ENCODE peak calls at places on chromosomes 5 and 9, in four cellular contexts. T is GM12878, C is HepG2, K is K562. H is an unnamed sample.

GRCh38 chr9:19405771-19406170 is 3.0 kb upstream of the ACER2 start:
- DNase-seq in T (no peak), C (no peak), K (no peak), H (no peak)

GRCh38 chr5:11903614-11904269 is 504 bp downstream of the CTNND2 start:
- DNase-seq in T (no peak), C (no peak), K (no peak), H (no peak)

GRCh38 chr5:56838409-56839039 is 23.2 kb downstream of the MAP3K1 start:
- DNase-seq in T (peak), C (peak), K (peak), H (peak)

GRCh38 chr5:139177809-139178581 is 20.2 kb downstream of the SIL1 start:
- DNase-seq in T (peak), C (no peak), K (no peak), H (peak)

GRCh38 chr5:17436766-17437221 is 61.2 kb upstream of the TAF11L2 start:
- DNase-seq in T (no peak), C (no peak), K (no peak), H (no peak)

GRCh38 chr5:39605966-39606591 is 181.3 kb upstream of the DAB2 start:
- DNase-seq in T (no peak), C (no peak), K (no peak), H (peak)

GRCh38 chr5:126965487-126965886 is 64.9 kb downstream of the MARCHF3 start:
- DNase-seq in T (no peak), C (no peak), K (no peak), H (no peak)

GRCh38 chr9:119458068-119458467 is 88.8 kb upstream of the BRINP1 start:
- DNase-seq in T (no peak), C (no peak), K (no peak), H (no peak)

GRCh38 chr5:56415356-56415765 is 182.2 kb upstream of the ANKRD55 start:
- DNase-seq in T (peak), C (no peak), K (peak), H (peak)

GRCh38 chr5:80275347-80275746 is 19.5 kb upstream of the SERINC5 start:
- DNase-seq in T (no peak), C (peak), K (peak), H (peak)

GRCh38 chr9:3043369-3043768 is 199.5 kb upstream of the PUM3 start:
- DNase-seq in T (no peak), C (no peak), K (no peak), H (peak)

GRCh38 chr5:39657943-39658342 is 233.2 kb upstream of the DAB2 start:
- DNase-seq in T (no peak), C (no peak), K (no peak), H (no peak)

GRCh38 chr5:52831776-52832511 is 44.2 kb downstream of the ITGA1 start:
- DNase-seq in T (no peak), C (no peak), K (no peak), H (peak)

GRCh38 chr9:17600962-17601593 is 22.2 kb downstream of the SH3GL2 start:
- DNase-seq in T (no peak), C (no peak), K (no peak), H (peak)

GRCh38 chr9:79603222-79603925 is 31.6 kb downstream of the TLE4 start:
- DNase-seq in T (no peak), C (no peak), K (no peak), H (no peak)

GRCh38 chr9:70285246-70285645 is 26.5 kb downstream of the SMC5 start:
- DNase-seq in T (no peak), C (no peak), K (no peak), H (peak)

GRCh38 chr5:108661590-108662219 is 86.0 kb upstream of the FER start:
- DNase-seq in T (no peak), C (peak), K (no peak), H (peak)

GRCh38 chr5:100904259-100904822 is 1.3 kb upstream of the ST8SIA4 start:
- DNase-seq in T (no peak), C (no peak), K (peak), H (no peak)

GRCh38 chr9:115002371-115003120 is 72.2 kb upstream of the TNFSF8 start:
- DNase-seq in T (no peak), C (no peak), K (no peak), H (no peak)

GRCh38 chr9:82991684-82992083 is 71.3 kb downstream of the RASEF start:
- DNase-seq in T (no peak), C (peak), K (no peak), H (no peak)

GRCh38 chr9:26744362-26744965 is 148.1 kb downstream of the CAAP1 start:
- DNase-seq in T (no peak), C (peak), K (peak), H (peak)

GRCh38 chr9:106783121-106783520 is 79.8 kb upstream of the ZNF462 start:
- DNase-seq in T (no peak), C (no peak), K (no peak), H (no peak)

GRCh38 chr5:142143878-142144277 is 35.3 kb downstream of the NDFIP1 start:
- DNase-seq in T (no peak), C (peak), K (peak), H (peak)

GRCh38 chr5:178416919-178417318 is 173.3 kb downstream of the COL23A1 start:
- DNase-seq in T (no peak), C (no peak), K (no peak), H (peak)

GRCh38 chr5:83000448-83000847 is 76.7 kb downstream of the TMEM167A start:
- DNase-seq in T (no peak), C (no peak), K (no peak), H (peak)
- TF ChIP-seq RAD21 in T (no peak), C (no peak), K (no peak), H (no peak)

GRCh38 chr5:82355921-82356454 is 77.8 kb upstream of the RPS23 start:
- DNase-seq in T (no peak), C (no peak), K (no peak), H (no peak)

GRCh38 chr5:82355053-82355452 is 76.9 kb upstream of the RPS23 start:
- DNase-seq in T (no peak), C (no peak), K (no peak), H (no peak)

GRCh38 chr5:82358454-82358853 is 80.3 kb upstream of the RPS23 start:
- DNase-seq in T (no peak), C (no peak), K (no peak), H (peak)

GRCh38 chr5:82355496-82355895 is 77.3 kb upstream of the RPS23 start:
- DNase-seq in T (no peak), C (no peak), K (no peak), H (no peak)

DNA sequence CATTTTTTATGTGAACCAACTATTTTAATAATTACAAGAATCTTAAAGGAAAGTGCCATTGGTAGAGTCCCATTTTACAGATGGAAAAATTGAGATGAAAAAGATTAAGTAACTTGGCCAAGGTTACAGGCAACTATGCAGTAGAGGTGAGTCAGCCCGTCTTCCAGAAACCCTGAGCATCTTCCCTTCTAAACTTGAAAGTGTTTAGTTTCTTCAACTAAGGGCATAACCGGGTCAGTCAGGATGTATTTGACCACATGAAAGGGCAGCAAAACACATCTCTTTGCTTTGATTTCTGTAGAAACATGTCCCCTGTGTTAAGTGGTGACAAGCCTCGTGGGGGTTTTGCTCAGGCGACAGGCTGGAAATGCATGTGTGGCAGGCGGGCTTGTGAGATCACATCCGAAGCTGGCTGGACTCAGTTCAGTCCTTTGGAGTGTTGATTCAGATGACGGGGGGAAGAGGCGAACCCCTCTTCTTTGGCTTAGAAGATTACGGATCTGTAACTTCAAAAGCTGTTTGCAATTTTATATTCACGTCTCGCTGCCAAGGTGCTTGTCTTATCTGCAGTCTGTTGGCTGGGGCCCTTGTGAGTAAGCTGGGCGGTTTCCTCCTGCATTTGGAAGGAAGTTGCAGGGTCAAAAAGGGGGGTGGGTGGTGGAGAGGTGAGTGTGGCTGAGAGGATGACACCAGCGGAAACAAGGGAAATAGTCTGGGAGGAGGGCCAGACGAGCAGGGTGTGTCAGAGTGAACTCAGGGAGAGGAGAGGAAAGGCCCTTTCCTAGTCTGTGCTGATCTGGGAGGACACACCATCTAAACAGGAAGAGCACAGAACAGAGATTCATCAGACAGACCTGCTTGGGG is 78.9 kb upstream of the RPS23 start:
- DNase-seq in T (peak), C (peak), K (peak), H (peak)
- TF ChIP-seq BHLHE40 in T (no peak), C (peak), K (peak), H (peak)

DNA sequence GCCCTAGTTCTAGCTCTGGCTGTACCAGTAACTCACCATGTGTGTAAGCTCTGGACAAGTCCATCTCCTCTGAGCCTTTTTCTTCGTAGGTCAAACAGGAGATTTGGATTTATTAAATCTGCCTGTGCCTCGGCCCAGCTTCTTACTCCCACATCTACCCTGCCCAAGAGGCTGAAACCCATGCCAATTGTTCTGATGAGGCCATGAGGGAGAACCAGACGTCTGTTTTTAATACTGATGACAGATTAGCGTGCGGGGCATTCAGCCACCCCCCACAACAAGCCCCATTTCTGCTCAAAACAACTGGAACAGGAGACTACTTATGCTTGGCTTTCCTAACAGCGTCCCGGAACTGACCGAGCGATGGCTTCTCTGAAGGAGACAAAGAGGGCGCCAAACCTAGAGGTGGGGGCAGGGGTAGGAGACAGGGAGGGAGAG is 81.2 kb upstream of the TRIM32 start:
- DNase-seq in T (no peak), C (no peak), K (no peak), H (no peak)
- TF ChIP-seq MXI1 in T (no peak), C (no peak), K (no peak), H (no peak)

DNA sequence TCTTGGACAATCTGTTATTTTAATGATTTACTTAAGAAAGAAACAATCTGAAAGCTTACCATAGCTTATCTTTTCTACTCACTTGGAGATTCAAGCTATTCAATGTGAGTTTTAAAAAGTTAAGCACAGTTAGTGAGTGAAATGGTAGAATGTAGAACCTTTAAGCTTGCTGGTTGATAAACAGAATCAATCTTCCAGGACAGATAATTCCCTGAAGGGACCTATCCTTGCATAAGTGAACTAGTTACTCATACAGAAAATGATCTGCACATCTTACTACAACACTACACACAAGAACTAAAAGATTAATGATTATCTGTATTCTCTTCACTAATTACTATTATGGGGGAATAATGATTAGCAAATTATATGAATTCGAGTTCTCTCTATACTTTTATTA is 165.6 kb downstream of the PALM2AKAP2 start:
- DNase-seq in T (no peak), C (no peak), K (no peak), H (peak)
- TF ChIP-seq RAD21 in T (no peak), C (no peak), K (no peak), H (no peak)

GRCh38 chr9:133320421-133320881 is 15.5 kb downstream of the SURF6 start:
- DNase-seq in T (no peak), C (no peak), K (peak), H (no peak)
- TF ChIP-seq BHLHE40 in T (no peak), C (no peak), K (no peak), H (no peak)

GRCh38 chr9:98175013-98175679 is 17.3 kb downstream of the CORO2A start:
- DNase-seq in T (no peak), C (peak), K (no peak), H (no peak)

GRCh38 chr9:98173181-98173580 is 19.3 kb downstream of the CORO2A start:
- DNase-seq in T (no peak), C (no peak), K (no peak), H (no peak)

GRCh38 chr9:98171176-98171925 is 21.1 kb downstream of the CORO2A start:
- DNase-seq in T (no peak), C (no peak), K (peak), H (no peak)

GRCh38 chr9:98175762-98176161 is 16.7 kb downstream of the CORO2A start:
- DNase-seq in T (no peak), C (no peak), K (no peak), H (no peak)

GRCh38 chr9:98172604-98173003 is 19.8 kb downstream of the CORO2A start:
- DNase-seq in T (no peak), C (peak), K (no peak), H (peak)
- TF ChIP-seq MXI1 in T (no peak), C (no peak), K (no peak), H (no peak)

GRCh38 chr9:124239249-124240073 is 18.3 kb upstream of the NEK6 start:
- DNase-seq in T (peak), C (no peak), K (peak), H (no peak)

GRCh38 chr9:124242331-124243194 is 15.2 kb upstream of the NEK6 start:
- DNase-seq in T (no peak), C (no peak), K (no peak), H (peak)

GRCh38 chr9:124238546-124239140 is 19.1 kb upstream of the NEK6 start:
- DNase-seq in T (no peak), C (no peak), K (no peak), H (no peak)
- TF ChIP-seq RAD21 in T (no peak), C (no peak), K (no peak), H (no peak)